ENCODE peak calls at places on chromosomes 12 and 14, in nine cellular contexts. One of them, this sample, is unnamed.

GRCh38 chr12:94074970-94075695 is 73.2 kb upstream of the PLXNC1 start:
- DNase-seq in Calu3: no peak
- DNase-seq in endodermal cell: peak; percentile 83
- DNase-seq in fibroblast of the aortic adventitia: peak; percentile 96
- DNase-seq in MCF 10A: peak; percentile 86
- DNase-seq in GM12865: peak; percentile 20
- DNase-seq in fibroblast of lung: peak; percentile 93
- DNase-seq in H1: no peak
- DNase-seq in AG10803: peak; percentile 91
- DNase-seq in this sample: peak; percentile 91

GRCh38 chr14:96603350-96604255 is 101.4 kb downstream of the PAPOLA start:
- DNase-seq in Calu3: no peak
- DNase-seq in endodermal cell: no peak
- DNase-seq in fibroblast of the aortic adventitia: no peak
- DNase-seq in MCF 10A: no peak
- DNase-seq in GM12865: no peak
- DNase-seq in fibroblast of lung: no peak
- DNase-seq in H1: no peak
- DNase-seq in AG10803: no peak
- DNase-seq in this sample: no peak

GRCh38 chr14:59428581-59429012 is 36.6 kb downstream of the GPR135 start:
- DNase-seq in Calu3: no peak
- DNase-seq in endodermal cell: no peak
- DNase-seq in fibroblast of the aortic adventitia: peak; percentile 82
- DNase-seq in MCF 10A: no peak
- DNase-seq in GM12865: no peak
- DNase-seq in fibroblast of lung: peak; percentile 85
- DNase-seq in H1: no peak
- DNase-seq in AG10803: peak; percentile 55
- DNase-seq in this sample: no peak

GRCh38 chr12:119679490-119679889 is 11.6 kb downstream of the PRKAB1 start:
- DNase-seq in Calu3: no peak
- DNase-seq in endodermal cell: peak; percentile 48
- DNase-seq in fibroblast of the aortic adventitia: no peak
- DNase-seq in MCF 10A: no peak
- DNase-seq in GM12865: no peak
- DNase-seq in fibroblast of lung: no peak
- DNase-seq in H1: no peak
- DNase-seq in AG10803: no peak
- DNase-seq in this sample: no peak

GRCh38 chr12:27866382-27867101 is 86.5 kb upstream of the MANSC4 start:
- DNase-seq in Calu3: no peak
- DNase-seq in endodermal cell: no peak
- DNase-seq in fibroblast of the aortic adventitia: peak; percentile 28
- DNase-seq in MCF 10A: peak; percentile 79
- DNase-seq in GM12865: no peak
- DNase-seq in fibroblast of lung: peak; percentile 53
- DNase-seq in H1: no peak
- DNase-seq in AG10803: peak; percentile 79
- DNase-seq in this sample: no peak

GRCh38 chr12:110022980-110023633 is 23.9 kb downstream of the ANKRD13A start:
- DNase-seq in Calu3: no peak
- DNase-seq in endodermal cell: no peak
- DNase-seq in fibroblast of the aortic adventitia: peak; percentile 95
- DNase-seq in MCF 10A: no peak
- DNase-seq in GM12865: no peak
- DNase-seq in fibroblast of lung: peak; percentile 74
- DNase-seq in H1: no peak
- DNase-seq in AG10803: peak; percentile 96
- DNase-seq in this sample: no peak

GRCh38 chr12:92857818-92858217 is 71.3 kb downstream of the EEA1 start:
- DNase-seq in Calu3: no peak
- DNase-seq in endodermal cell: no peak
- DNase-seq in fibroblast of the aortic adventitia: no peak
- DNase-seq in MCF 10A: no peak
- DNase-seq in GM12865: no peak
- DNase-seq in fibroblast of lung: no peak
- DNase-seq in H1: no peak
- DNase-seq in AG10803: no peak
- DNase-seq in this sample: no peak

GRCh38 chr14:59277659-59278058 is 89.2 kb downstream of the DAAM1 start:
- DNase-seq in Calu3: no peak
- DNase-seq in endodermal cell: no peak
- DNase-seq in fibroblast of the aortic adventitia: no peak
- DNase-seq in MCF 10A: no peak
- DNase-seq in GM12865: peak; percentile 16
- DNase-seq in fibroblast of lung: no peak
- DNase-seq in H1: no peak
- DNase-seq in AG10803: no peak
- DNase-seq in this sample: no peak

GRCh38 chr12:123696209-123696608 is 15.9 kb upstream of the ATP6V0A2 start:
- DNase-seq in Calu3: no peak
- DNase-seq in endodermal cell: no peak
- DNase-seq in fibroblast of the aortic adventitia: no peak
- DNase-seq in MCF 10A: no peak
- DNase-seq in GM12865: no peak
- DNase-seq in fibroblast of lung: no peak
- DNase-seq in H1: no peak
- DNase-seq in AG10803: no peak
- DNase-seq in this sample: no peak

GRCh38 chr14:74684444-74684843 is 28.4 kb downstream of the AREL1 start:
- DNase-seq in Calu3: no peak
- DNase-seq in endodermal cell: no peak
- DNase-seq in fibroblast of the aortic adventitia: no peak
- DNase-seq in MCF 10A: no peak
- DNase-seq in GM12865: peak; percentile 47
- DNase-seq in fibroblast of lung: no peak
- DNase-seq in H1: no peak
- DNase-seq in AG10803: no peak
- DNase-seq in this sample: no peak

GRCh38 chr12:84814664-84815245 is 97.8 kb downstream of the SLC6A15 start:
- DNase-seq in Calu3: no peak
- DNase-seq in endodermal cell: no peak
- DNase-seq in fibroblast of the aortic adventitia: peak; percentile 48
- DNase-seq in MCF 10A: no peak
- DNase-seq in GM12865: no peak
- DNase-seq in fibroblast of lung: peak; percentile 44
- DNase-seq in H1: no peak
- DNase-seq in AG10803: peak; percentile 75
- DNase-seq in this sample: peak; percentile 24

GRCh38 chr12:117576053-117576452 is 214.6 kb upstream of the NOS1 start:
- DNase-seq in Calu3: no peak
- DNase-seq in endodermal cell: no peak
- DNase-seq in fibroblast of the aortic adventitia: no peak
- DNase-seq in MCF 10A: no peak
- DNase-seq in GM12865: no peak
- DNase-seq in fibroblast of lung: no peak
- DNase-seq in H1: no peak
- DNase-seq in AG10803: no peak
- DNase-seq in this sample: no peak

GRCh38 chr14:100786131-100786530 is 39.8 kb upstream of the MEG3 start:
- DNase-seq in Calu3: no peak
- DNase-seq in endodermal cell: no peak
- DNase-seq in fibroblast of the aortic adventitia: no peak
- DNase-seq in MCF 10A: no peak
- DNase-seq in GM12865: no peak
- DNase-seq in fibroblast of lung: no peak
- DNase-seq in H1: no peak
- DNase-seq in AG10803: no peak
- DNase-seq in this sample: no peak

DNA sequence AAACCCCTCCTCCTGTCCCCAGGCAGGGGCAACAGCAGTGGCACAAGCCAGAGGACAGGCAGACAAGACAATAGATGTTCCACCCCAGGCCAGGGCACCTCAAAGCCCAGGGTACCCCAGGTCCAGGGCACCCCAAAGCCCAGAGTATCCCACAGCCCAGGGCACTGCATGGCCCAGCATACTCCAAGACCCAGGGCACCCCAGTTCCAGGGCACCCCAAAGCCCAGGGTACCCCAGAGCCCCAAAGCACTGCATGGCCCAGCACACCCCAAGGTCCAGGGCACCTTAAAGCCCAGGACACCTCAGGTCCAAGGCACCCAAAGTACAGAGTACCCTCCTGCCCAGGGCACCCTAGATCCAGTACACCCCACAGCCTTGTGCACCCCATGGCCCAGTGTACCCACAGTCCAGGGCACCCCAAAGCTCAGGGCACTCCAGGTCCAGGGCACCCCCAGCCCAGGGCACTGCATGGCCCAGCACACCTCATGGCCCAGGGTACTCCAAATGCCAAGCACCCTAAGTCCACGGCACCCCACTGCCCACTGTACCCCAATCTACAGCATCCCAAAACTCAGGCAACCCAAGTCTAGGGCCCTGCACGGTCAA is 6.1 kb downstream of the JAG2 start:
- DNase-seq in Calu3: no peak
- DNase-seq in endodermal cell: no peak
- DNase-seq in fibroblast of the aortic adventitia: no peak
- DNase-seq in MCF 10A: no peak
- DNase-seq in GM12865: no peak
- DNase-seq in fibroblast of lung: no peak
- DNase-seq in H1: no peak
- DNase-seq in AG10803: no peak
- DNase-seq in this sample: no peak
- TF ChIP-seq CTCF in Calu3: no peak
- TF ChIP-seq CTCF in endodermal cell: no peak
- TF ChIP-seq CTCF in fibroblast of the aortic adventitia: no peak
- TF ChIP-seq CTCF in MCF 10A: no peak
- TF ChIP-seq CTCF in GM12865: no peak
- TF ChIP-seq CTCF in fibroblast of lung: no peak
- TF ChIP-seq CTCF in H1: no peak
- TF ChIP-seq CTCF in AG10803: no peak
- TF ChIP-seq CTCF in this sample: no peak

GRCh38 chr12:6867407-6868210 is at the start of gene TPI1:
- DNase-seq in Calu3: peak; percentile 78
- DNase-seq in endodermal cell: peak; percentile 96
- DNase-seq in fibroblast of the aortic adventitia: peak; percentile 80
- DNase-seq in MCF 10A: peak; percentile 70
- DNase-seq in GM12865: peak; percentile 92
- DNase-seq in fibroblast of lung: peak; percentile 81
- DNase-seq in H1: peak; percentile 67
- DNase-seq in AG10803: peak; percentile 78
- DNase-seq in this sample: no peak
- TF ChIP-seq CTCF in Calu3: no peak
- TF ChIP-seq CTCF in endodermal cell: no peak
- TF ChIP-seq CTCF in fibroblast of the aortic adventitia: no peak
- TF ChIP-seq CTCF in MCF 10A: no peak
- TF ChIP-seq CTCF in GM12865: no peak
- TF ChIP-seq CTCF in fibroblast of lung: no peak
- TF ChIP-seq CTCF in H1: no peak
- TF ChIP-seq CTCF in AG10803: no peak
- TF ChIP-seq CTCF in this sample: no peak

GRCh38 chr14:88791629-88792571 is 853 bp downstream of the EML5 start:
- DNase-seq in Calu3: peak; percentile 12
- DNase-seq in endodermal cell: peak; percentile 60
- DNase-seq in fibroblast of the aortic adventitia: no peak
- DNase-seq in MCF 10A: no peak
- DNase-seq in GM12865: peak; percentile 7
- DNase-seq in fibroblast of lung: no peak
- DNase-seq in H1: peak; percentile 54
- DNase-seq in AG10803: no peak
- DNase-seq in this sample: no peak

GRCh38 chr14:88791252-88791621 is 1.5 kb downstream of the EML5 start:
- DNase-seq in Calu3: no peak
- DNase-seq in endodermal cell: no peak
- DNase-seq in fibroblast of the aortic adventitia: no peak
- DNase-seq in MCF 10A: no peak
- DNase-seq in GM12865: no peak
- DNase-seq in fibroblast of lung: no peak
- DNase-seq in H1: no peak
- DNase-seq in AG10803: no peak
- DNase-seq in this sample: no peak

GRCh38 chr14:88793259-88793625 is 489 bp upstream of the EML5 start:
- DNase-seq in Calu3: no peak
- DNase-seq in endodermal cell: no peak
- DNase-seq in fibroblast of the aortic adventitia: no peak
- DNase-seq in MCF 10A: no peak
- DNase-seq in GM12865: peak; percentile 1
- DNase-seq in fibroblast of lung: no peak
- DNase-seq in H1: no peak
- DNase-seq in AG10803: no peak
- DNase-seq in this sample: no peak

GRCh38 chr14:88790501-88791251 is 2.1 kb downstream of the EML5 start:
- DNase-seq in Calu3: no peak
- DNase-seq in endodermal cell: no peak
- DNase-seq in fibroblast of the aortic adventitia: no peak
- DNase-seq in MCF 10A: no peak
- DNase-seq in GM12865: no peak
- DNase-seq in fibroblast of lung: no peak
- DNase-seq in H1: no peak
- DNase-seq in AG10803: no peak
- DNase-seq in this sample: no peak

DNA sequence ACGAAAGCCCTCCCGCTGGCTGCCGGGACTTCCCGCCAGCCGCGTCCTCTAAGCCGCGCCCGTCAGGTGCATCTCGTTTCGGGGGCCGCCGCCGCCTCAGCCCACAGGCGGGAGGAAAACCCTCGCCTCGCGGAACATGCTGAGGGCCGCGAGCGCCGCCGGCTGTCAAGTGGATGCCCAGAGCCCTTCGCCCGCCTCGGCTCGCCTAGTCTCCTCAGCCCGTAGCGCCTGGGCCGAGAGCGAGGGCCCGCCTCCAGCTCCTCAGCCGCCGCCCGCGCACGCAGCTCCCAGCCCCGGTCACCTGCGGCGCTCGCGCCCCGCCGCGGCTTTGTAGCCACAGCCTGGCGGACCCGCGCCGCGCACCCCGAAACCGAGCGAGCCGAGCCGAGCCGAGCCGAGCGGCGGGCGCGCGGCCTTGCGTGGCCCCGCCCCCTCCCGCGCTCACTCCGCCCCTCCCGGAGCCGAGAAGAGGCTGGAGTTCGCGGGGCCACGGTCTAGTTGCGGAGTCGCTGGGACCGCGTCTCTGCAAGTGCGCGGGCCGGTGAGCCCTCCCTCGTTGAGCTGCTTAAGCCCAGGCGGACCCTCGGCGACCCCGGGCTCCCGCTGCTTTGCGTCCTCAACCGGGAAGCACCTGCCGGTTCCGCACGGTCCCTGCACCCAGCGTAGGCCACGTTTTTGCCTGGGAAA is at the start of gene EML5:
- DNase-seq in Calu3: peak; percentile 85
- DNase-seq in endodermal cell: peak; percentile 92
- DNase-seq in fibroblast of the aortic adventitia: peak; percentile 33
- DNase-seq in MCF 10A: peak; percentile 79
- DNase-seq in GM12865: peak; percentile 87
- DNase-seq in fibroblast of lung: peak; percentile 54
- DNase-seq in H1: peak; percentile 89
- DNase-seq in AG10803: peak; percentile 47
- DNase-seq in this sample: no peak
- TF ChIP-seq CTCF in Calu3: peak; percentile 27
- TF ChIP-seq CTCF in endodermal cell: peak; percentile 64
- TF ChIP-seq CTCF in fibroblast of the aortic adventitia: peak; percentile 64
- TF ChIP-seq CTCF in MCF 10A: peak; percentile 3
- TF ChIP-seq CTCF in GM12865: peak; percentile 11
- TF ChIP-seq CTCF in fibroblast of lung: no peak
- TF ChIP-seq CTCF in H1: peak; percentile 28
- TF ChIP-seq CTCF in AG10803: peak; percentile 38
- TF ChIP-seq CTCF in this sample: peak; percentile 42

GRCh38 chr14:70660967-70661871 is 19.5 kb downstream of the TTC9 start:
- DNase-seq in Calu3: peak; percentile 16
- DNase-seq in endodermal cell: no peak
- DNase-seq in fibroblast of the aortic adventitia: no peak
- DNase-seq in MCF 10A: no peak
- DNase-seq in GM12865: peak; percentile 74
- DNase-seq in fibroblast of lung: no peak
- DNase-seq in H1: no peak
- DNase-seq in AG10803: no peak
- DNase-seq in this sample: no peak
- TF ChIP-seq CTCF in Calu3: peak; percentile 13
- TF ChIP-seq CTCF in endodermal cell: no peak
- TF ChIP-seq CTCF in fibroblast of the aortic adventitia: no peak
- TF ChIP-seq CTCF in MCF 10A: no peak
- TF ChIP-seq CTCF in GM12865: peak; percentile 14
- TF ChIP-seq CTCF in fibroblast of lung: no peak
- TF ChIP-seq CTCF in H1: no peak
- TF ChIP-seq CTCF in AG10803: no peak
- TF ChIP-seq CTCF in this sample: no peak

This sample was measured in AG09309.